ENCODE peak calls at places on chromosomes 4 and X, in eight cellular contexts. D is stimulated activated CD4-positive, alpha-beta T cell treated with anti-CD3 and anti-CD28 coated beads, Interleukin-12 subunit alpha, Interleukin-12 subunit beta, amount 100 ng/mL, for 4 hours; U is tibial artery; J is mammary epithelial cell; P is NCI-H2171 treated with DMSO at 0.1 percent for 48 hours; O is activated naive CD8-positive, alpha-beta T cell treated with anti-CD3 and anti-CD28 coated beads, Interleukin-2, amount 50 U/mL, for 24 hours; C is body of pancreas; Q is epithelial cell of esophagus. S is an unnamed sample.

GRCh38 chr4:89640620-89641366 is 196.2 kb downstream of the SNCA start:
- DNase-seq in C (peak), P (no peak), O (no peak), J (peak), Q (peak), D (no peak), U (no peak), S (no peak)

GRCh38 chrX:73213734-73214133 is 917 bp downstream of the NAP1L2 start:
- DNase-seq in U (no peak), O (no peak), J (peak), P (no peak), Q (peak), D (no peak), C (no peak), S (no peak)

GRCh38 chrX:17456526-17456925 is 81.5 kb downstream of the NHS start:
- DNase-seq in C (no peak), Q (no peak), P (peak), D (no peak), O (no peak), J (no peak), U (no peak), S (no peak)

GRCh38 chr4:97576955-97577354 is 566.3 kb downstream of the STPG2 start:
- DNase-seq in U (no peak), J (no peak), Q (no peak), D (no peak), O (no peak), P (no peak), C (no peak), S (no peak)

GRCh38 chr4:101458914-101459313 is 111.6 kb upstream of the PPP3CA start:
- DNase-seq in C (no peak), Q (no peak), U (no peak), P (no peak), J (no peak), O (no peak), D (no peak), S (no peak)

GRCh38 chrX:106874075-106874474 is 29.1 kb downstream of the RIPPLY1 start:
- DNase-seq in O (no peak), D (no peak), U (no peak), J (no peak), P (peak), C (no peak), Q (peak), S (no peak)

GRCh38 chrX:128504496-128504895 is 452.3 kb upstream of the ACTRT1 start:
- DNase-seq in U (no peak), O (no peak), J (no peak), C (no peak), D (no peak), Q (no peak), P (no peak), S (no peak)

GRCh38 chrX:136112286-136112685 is 35.0 kb upstream of the FHL1 start:
- DNase-seq in D (no peak), J (no peak), Q (no peak), C (no peak), O (no peak), U (no peak), P (no peak), S (no peak)

GRCh38 chrX:65034641-65035450 is 58.6 kb upstream of the ZC4H2 start:
- DNase-seq in O (peak), C (peak), J (peak), D (peak), P (peak), Q (peak), U (peak), S (peak)

GRCh38 chr4:48017108-48017527 is 546 bp downstream of the NIPAL1 start:
- DNase-seq in D (peak), C (peak), Q (peak), U (peak), J (peak), O (peak), P (no peak), S (peak)

GRCh38 chr4:2298548-2298991 is 36.7 kb upstream of the MXD4 start:
- DNase-seq in D (no peak), C (no peak), Q (no peak), P (no peak), U (peak), O (no peak), J (no peak), S (no peak)

GRCh38 chr4:82360298-82361177 is 13.3 kb downstream of the HNRNPD start:
- DNase-seq in Q (peak), C (no peak), D (no peak), U (no peak), O (no peak), J (peak), P (no peak), S (no peak)

S was measured in stimulated activated CD8-positive, alpha-beta memory T cell treated with anti-CD3 and anti-CD28 coated beads, Interleukin-4, amount 100 ng/mL, for 24 hours.